ENCODE peak calls at places on chromosomes 5 and 9, in ten cellular contexts. C, N, H, L, F, X, J, W, O and B are unnamed samples. For H3K9me3, the result is how much of the 10 kb centered on the place peaks cover.

GRCh38 chr5:151448038-151448985 is 909 bp downstream of the SLC36A1 start:
- DNase-seq in H (peak), O (peak), W (no peak), J (no peak), L (peak), F (no peak), X (no peak), N (no peak), C (peak), B (no peak)

GRCh38 chr9:97382099-97382718 is 29.7 kb upstream of the TDRD7 start:
- DNase-seq in N (no peak), O (no peak), H (no peak), X (no peak), J (no peak), C (no peak), L (no peak), F (no peak), W (no peak), B (no peak)

GRCh38 chr9:113309204-113309813 is 6.1 kb upstream of the RNF183 start:
- DNase-seq in W (no peak), O (peak), H (peak), X (peak), N (no peak), L (no peak), F (no peak), J (no peak), C (peak), B (no peak)

GRCh38 chr5:57209316-57210040 is 35.6 kb downstream of the GPBP1 start:
- DNase-seq in J (no peak), H (peak), O (no peak), L (no peak), W (no peak), X (peak), N (no peak), F (no peak), C (no peak), B (no peak)

GRCh38 chr9:6055213-6055612 is 39.8 kb upstream of the RANBP6 start:
- DNase-seq in W (no peak), O (peak), F (no peak), H (peak), X (peak), N (no peak), C (peak), L (no peak), J (no peak), B (no peak)

GRCh38 chr9:124360277-124360676 is 55.0 kb downstream of the PSMB7 start:
- DNase-seq in X (no peak), O (no peak), L (no peak), C (no peak), W (no peak), N (no peak), F (no peak), J (no peak), H (no peak), B (no peak)

GRCh38 chr5:95993776-95994175 is 32.1 kb upstream of the ELL2 start:
- DNase-seq in O (no peak), F (no peak), N (no peak), H (no peak), W (no peak), L (no peak), J (no peak), C (no peak), X (no peak), B (no peak)

GRCh38 chr9:125532412-125532811 is 174.6 kb downstream of the MAPKAP1 start:
- DNase-seq in J (no peak), C (no peak), W (no peak), H (peak), O (no peak), F (no peak), N (no peak), X (peak), L (no peak), B (no peak)

GRCh38 chr9:114097613-114098020 is 1.5 kb downstream of the KIF12 start:
- DNase-seq in F (no peak), N (peak), O (peak), C (no peak), J (no peak), L (peak), W (peak), X (peak), H (no peak), B (no peak)

GRCh38 chr9:134623408-134624066 is 18.1 kb upstream of the COL5A1 start:
- DNase-seq in W (peak), N (peak), J (peak), X (peak), F (no peak), H (no peak), L (peak), O (no peak), C (no peak), B (peak)

GRCh38 chr5:93886098-93886806 is 144.9 kb upstream of the POU5F2 start:
- DNase-seq in N (no peak), C (no peak), H (peak), J (no peak), L (no peak), O (no peak), F (no peak), X (no peak), W (no peak), B (no peak)

GRCh38 chr5:142881727-142882126 is 111.5 kb downstream of the ARHGAP26 start:
- DNase-seq in O (no peak), W (no peak), X (no peak), L (no peak), C (no peak), F (no peak), J (no peak), H (no peak), N (no peak), B (no peak)

GRCh38 chr5:130773813-130774212 is 391.2 kb downstream of the HINT1 start:
- DNase-seq in H (no peak), F (no peak), X (no peak), O (no peak), C (peak), J (no peak), N (no peak), W (no peak), L (no peak), B (no peak)

GRCh38 chr5:119439140-119439625 is 13.1 kb upstream of the HSD17B4 start:
- DNase-seq in H (no peak), L (peak), C (peak), F (no peak), J (peak), X (no peak), O (no peak), N (no peak), W (no peak), B (no peak)

GRCh38 chr9:2427016-2427891 is 194.3 kb upstream of the VLDLR start:
- DNase-seq in H (no peak), N (no peak), O (no peak), W (peak), F (peak), L (no peak), C (no peak), X (no peak), J (peak), B (no peak)

GRCh38 chr9:97703437-97704326 is 6.5 kb upstream of the XPA start:
- DNase-seq in L (no peak), N (no peak), J (no peak), O (peak), X (peak), F (no peak), W (no peak), C (peak), H (peak), B (no peak)

GRCh38 chr5:181215997-181216982 is 6.8 kb upstream of the TRIM41 start:
- DNase-seq in J (no peak), F (no peak), W (no peak), L (no peak), O (no peak), H (no peak), C (peak), X (no peak), N (peak), B (no peak)

GRCh38 chr5:132839426-132840301 is 9.2 kb upstream of the SHROOM1 start:
- DNase-seq in J (no peak), W (peak), X (peak), O (peak), C (no peak), L (no peak), F (no peak), N (no peak), H (peak), B (no peak)

GRCh38 chr9:18606831-18607230 is 132.9 kb downstream of the ADAMTSL1 start:
- DNase-seq in X (peak), N (no peak), C (no peak), F (no peak), W (no peak), J (no peak), O (peak), H (peak), L (no peak), B (no peak)

GRCh38 chr5:2101685-2102084 is 219.0 kb upstream of the IRX4 start:
- DNase-seq in W (no peak), L (no peak), C (no peak), N (no peak), X (no peak), F (no peak), J (no peak), O (no peak), H (no peak), B (no peak)

GRCh38 chr9:3951266-3951665 is 348.6 kb downstream of the GLIS3 start:
- DNase-seq in O (peak), W (no peak), H (peak), J (no peak), C (no peak), L (no peak), F (no peak), X (no peak), N (no peak), B (no peak)

GRCh38 chr9:6106576-6107339 is 91.3 kb upstream of the RANBP6 start:
- DNase-seq in H (peak), W (no peak), X (no peak), C (peak), N (no peak), J (no peak), O (peak), F (no peak), L (no peak), B (no peak)

GRCh38 chr9:103430469-103430868 is 435.3 kb downstream of the CYLC2 start:
- DNase-seq in J (no peak), F (no peak), X (no peak), W (no peak), L (no peak), H (no peak), O (no peak), C (no peak), N (no peak), B (no peak)

GRCh38 chr9:103431809-103432208 is 436.7 kb downstream of the CYLC2 start:
- DNase-seq in H (no peak), N (no peak), F (no peak), C (no peak), X (no peak), L (no peak), J (no peak), O (no peak), W (no peak), B (no peak)
- H3K9me3 ChIP-seq in H (under half), N (under half), F (under half), C (under half), X (under half), L (under half), J (under half), O (under half), W (under half), B (under half)

GRCh38 chr5:150413176-150413901 is 629 bp upstream of the CD74 start:
- DNase-seq in L (no peak), C (no peak), O (no peak), W (peak), H (no peak), F (no peak), J (peak), N (no peak), X (no peak), B (no peak)
- H3K4me3 ChIP-seq in L (peak), C (no peak), O (no peak), W (peak), H (no peak), F (peak), J (peak), N (peak), X (no peak), B (peak)

GRCh38 chr9:15416880-15417279 is 5.8 kb upstream of the SNAPC3 start:
- DNase-seq in W (no peak), C (peak), H (peak), X (no peak), F (no peak), L (no peak), O (peak), N (no peak), J (no peak), B (no peak)
- TF ChIP-seq CTCF in W (peak), C (peak), H (peak), X (peak), F (peak), L (peak), O (peak), N (peak), J (peak), B (peak)

GRCh38 chr9:91929331-91929730 is 20.7 kb downstream of the ROR2 start:
- DNase-seq in W (no peak), L (no peak), X (no peak), C (no peak), J (no peak), F (no peak), H (no peak), O (no peak), N (no peak), B (no peak)
- H3K9me3 ChIP-seq in W (under half), L (under half), X (under half), C (under half), J (under half), F (under half), H (under half), O (under half), N (under half), B (under half)

GRCh38 chr5:160847526-160848085 is 4.4 kb downstream of the ATP10B start:
- DNase-seq in X (no peak), C (no peak), O (no peak), H (no peak), F (no peak), N (no peak), J (no peak), W (no peak), L (no peak), B (no peak)
- H3K4me3 ChIP-seq in X (no peak), C (no peak), O (no peak), H (no peak), F (no peak), N (no peak), J (no peak), W (no peak), L (no peak), B (no peak)